ENCODE peak calls at places on chromosomes 6 and 20, in six cellular contexts. One of them, this sample, is unnamed.
A peak's percentile ranks its signal among the peaks of the same experiment; 100 is the strongest.

GRCh38 chr6:143514996-143515760 is 3.7 kb upstream of the FUCA2 start:
- DNase-seq in CD14-positive monocyte: no peak
- DNase-seq in lower lobe of right lung: peak; percentile 48
- DNase-seq in SHP77: no peak
- DNase-seq in brain microvascular endothelial cell: no peak
- DNase-seq in activated naive CD8-positive, alpha-beta T cell treated with anti-CD3 and anti-CD28 coated beads, Interleukin-2, amount 50 U/mL, for 24 hours: no peak
- DNase-seq in this sample: no peak

GRCh38 chr20:35431621-35432429 is 6.2 kb downstream of the GDF5 start:
- DNase-seq in CD14-positive monocyte: no peak
- DNase-seq in lower lobe of right lung: no peak
- DNase-seq in SHP77: no peak
- DNase-seq in brain microvascular endothelial cell: no peak
- DNase-seq in activated naive CD8-positive, alpha-beta T cell treated with anti-CD3 and anti-CD28 coated beads, Interleukin-2, amount 50 U/mL, for 24 hours: no peak
- DNase-seq in this sample: no peak

GRCh38 chr6:150741633-150742200 is 123.8 kb upstream of the MTHFD1L start:
- DNase-seq in CD14-positive monocyte: no peak
- DNase-seq in lower lobe of right lung: no peak
- DNase-seq in SHP77: no peak
- DNase-seq in brain microvascular endothelial cell: no peak
- DNase-seq in activated naive CD8-positive, alpha-beta T cell treated with anti-CD3 and anti-CD28 coated beads, Interleukin-2, amount 50 U/mL, for 24 hours: peak; percentile 11
- DNase-seq in this sample: no peak

GRCh38 chr20:50439539-50440453 is 70.4 kb upstream of the PTPN1 start:
- DNase-seq in CD14-positive monocyte: no peak
- DNase-seq in lower lobe of right lung: no peak
- DNase-seq in SHP77: no peak
- DNase-seq in brain microvascular endothelial cell: no peak
- DNase-seq in activated naive CD8-positive, alpha-beta T cell treated with anti-CD3 and anti-CD28 coated beads, Interleukin-2, amount 50 U/mL, for 24 hours: no peak
- DNase-seq in this sample: no peak

GRCh38 chr6:21749754-21750153 is 156.2 kb downstream of the SOX4 start:
- DNase-seq in CD14-positive monocyte: no peak
- DNase-seq in lower lobe of right lung: no peak
- DNase-seq in SHP77: no peak
- DNase-seq in brain microvascular endothelial cell: no peak
- DNase-seq in activated naive CD8-positive, alpha-beta T cell treated with anti-CD3 and anti-CD28 coated beads, Interleukin-2, amount 50 U/mL, for 24 hours: no peak
- DNase-seq in this sample: no peak

GRCh38 chr6:160881409-160881808 is 110.2 kb upstream of the MAP3K4 start:
- DNase-seq in CD14-positive monocyte: no peak
- DNase-seq in lower lobe of right lung: no peak
- DNase-seq in SHP77: no peak
- DNase-seq in brain microvascular endothelial cell: no peak
- DNase-seq in activated naive CD8-positive, alpha-beta T cell treated with anti-CD3 and anti-CD28 coated beads, Interleukin-2, amount 50 U/mL, for 24 hours: no peak
- DNase-seq in this sample: no peak

GRCh38 chr20:21096321-21097043 is 9.7 kb downstream of the LINC00237 start:
- DNase-seq in CD14-positive monocyte: peak; percentile 71
- DNase-seq in lower lobe of right lung: no peak
- DNase-seq in SHP77: peak; percentile 86
- DNase-seq in brain microvascular endothelial cell: peak; percentile 13
- DNase-seq in activated naive CD8-positive, alpha-beta T cell treated with anti-CD3 and anti-CD28 coated beads, Interleukin-2, amount 50 U/mL, for 24 hours: no peak
- DNase-seq in this sample: peak; percentile 84

GRCh38 chr20:45111799-45112471 is 3.0 kb downstream of the WFDC5 start:
- DNase-seq in CD14-positive monocyte: no peak
- DNase-seq in lower lobe of right lung: no peak
- DNase-seq in SHP77: peak; percentile 31
- DNase-seq in brain microvascular endothelial cell: no peak
- DNase-seq in activated naive CD8-positive, alpha-beta T cell treated with anti-CD3 and anti-CD28 coated beads, Interleukin-2, amount 50 U/mL, for 24 hours: no peak
- DNase-seq in this sample: no peak

GRCh38 chr6:148328876-148329567 is 13.6 kb upstream of the SASH1 start:
- DNase-seq in CD14-positive monocyte: no peak
- DNase-seq in lower lobe of right lung: no peak
- DNase-seq in SHP77: no peak
- DNase-seq in brain microvascular endothelial cell: no peak
- DNase-seq in activated naive CD8-positive, alpha-beta T cell treated with anti-CD3 and anti-CD28 coated beads, Interleukin-2, amount 50 U/mL, for 24 hours: no peak
- DNase-seq in this sample: peak; percentile 54

GRCh38 chr6:127182501-127182900 is 64.0 kb downstream of the RSPO3 start:
- DNase-seq in CD14-positive monocyte: no peak
- DNase-seq in lower lobe of right lung: no peak
- DNase-seq in SHP77: no peak
- DNase-seq in brain microvascular endothelial cell: no peak
- DNase-seq in activated naive CD8-positive, alpha-beta T cell treated with anti-CD3 and anti-CD28 coated beads, Interleukin-2, amount 50 U/mL, for 24 hours: no peak
- DNase-seq in this sample: no peak

GRCh38 chr6:15893556-15894253 is 230.9 kb upstream of the DTNBP1 start:
- DNase-seq in CD14-positive monocyte: no peak
- DNase-seq in lower lobe of right lung: no peak
- DNase-seq in SHP77: no peak
- DNase-seq in brain microvascular endothelial cell: peak; percentile 29
- DNase-seq in activated naive CD8-positive, alpha-beta T cell treated with anti-CD3 and anti-CD28 coated beads, Interleukin-2, amount 50 U/mL, for 24 hours: no peak
- DNase-seq in this sample: no peak

GRCh38 chr20:38108438-38109024 is 56.5 kb downstream of the TGM2 start:
- DNase-seq in CD14-positive monocyte: no peak
- DNase-seq in lower lobe of right lung: no peak
- DNase-seq in SHP77: no peak
- DNase-seq in brain microvascular endothelial cell: no peak
- DNase-seq in activated naive CD8-positive, alpha-beta T cell treated with anti-CD3 and anti-CD28 coated beads, Interleukin-2, amount 50 U/mL, for 24 hours: no peak
- DNase-seq in this sample: no peak

GRCh38 chr6:55108469-55109130 is 65.7 kb upstream of the HCRTR2 start:
- DNase-seq in CD14-positive monocyte: no peak
- DNase-seq in lower lobe of right lung: no peak
- DNase-seq in SHP77: no peak
- DNase-seq in brain microvascular endothelial cell: no peak
- DNase-seq in activated naive CD8-positive, alpha-beta T cell treated with anti-CD3 and anti-CD28 coated beads, Interleukin-2, amount 50 U/mL, for 24 hours: no peak
- DNase-seq in this sample: no peak

GRCh38 chr20:16476032-16476431 is 97.2 kb downstream of the KIF16B start:
- DNase-seq in CD14-positive monocyte: no peak
- DNase-seq in lower lobe of right lung: no peak
- DNase-seq in SHP77: peak; percentile 32
- DNase-seq in brain microvascular endothelial cell: peak; percentile 19
- DNase-seq in activated naive CD8-positive, alpha-beta T cell treated with anti-CD3 and anti-CD28 coated beads, Interleukin-2, amount 50 U/mL, for 24 hours: no peak
- DNase-seq in this sample: peak; percentile 77

GRCh38 chr6:14567031-14567430 is 449.5 kb downstream of the CD83 start:
- DNase-seq in CD14-positive monocyte: no peak
- DNase-seq in lower lobe of right lung: no peak
- DNase-seq in SHP77: peak; percentile 37
- DNase-seq in brain microvascular endothelial cell: no peak
- DNase-seq in activated naive CD8-positive, alpha-beta T cell treated with anti-CD3 and anti-CD28 coated beads, Interleukin-2, amount 50 U/mL, for 24 hours: no peak
- DNase-seq in this sample: no peak

GRCh38 chr6:116971959-116972358 is 94.9 kb downstream of the RFX6 start:
- DNase-seq in CD14-positive monocyte: no peak
- DNase-seq in lower lobe of right lung: no peak
- DNase-seq in SHP77: peak; percentile 52
- DNase-seq in brain microvascular endothelial cell: peak; percentile 42
- DNase-seq in activated naive CD8-positive, alpha-beta T cell treated with anti-CD3 and anti-CD28 coated beads, Interleukin-2, amount 50 U/mL, for 24 hours: peak; percentile 8
- DNase-seq in this sample: peak; percentile 59

GRCh38 chr20:52332649-52333048 is 141.1 kb upstream of the ZFP64 start:
- DNase-seq in CD14-positive monocyte: no peak
- DNase-seq in lower lobe of right lung: no peak
- DNase-seq in SHP77: no peak
- DNase-seq in brain microvascular endothelial cell: no peak
- DNase-seq in activated naive CD8-positive, alpha-beta T cell treated with anti-CD3 and anti-CD28 coated beads, Interleukin-2, amount 50 U/mL, for 24 hours: no peak
- DNase-seq in this sample: no peak

GRCh38 chr6:96787846-96788580 is 49.3 kb downstream of the GPR63 start:
- DNase-seq in CD14-positive monocyte: no peak
- DNase-seq in lower lobe of right lung: no peak
- DNase-seq in SHP77: no peak
- DNase-seq in brain microvascular endothelial cell: no peak
- DNase-seq in activated naive CD8-positive, alpha-beta T cell treated with anti-CD3 and anti-CD28 coated beads, Interleukin-2, amount 50 U/mL, for 24 hours: no peak
- DNase-seq in this sample: no peak

GRCh38 chr6:157685596-157686280 is 137.3 kb upstream of the SNX9 start:
- DNase-seq in CD14-positive monocyte: no peak
- DNase-seq in lower lobe of right lung: no peak
- DNase-seq in SHP77: no peak
- DNase-seq in brain microvascular endothelial cell: no peak
- DNase-seq in activated naive CD8-positive, alpha-beta T cell treated with anti-CD3 and anti-CD28 coated beads, Interleukin-2, amount 50 U/mL, for 24 hours: no peak
- DNase-seq in this sample: no peak

GRCh38 chr20:19887566-19888268 is 129.4 kb upstream of the NAA20 start:
- DNase-seq in CD14-positive monocyte: no peak
- DNase-seq in lower lobe of right lung: no peak
- DNase-seq in SHP77: peak; percentile 44
- DNase-seq in brain microvascular endothelial cell: no peak
- DNase-seq in activated naive CD8-positive, alpha-beta T cell treated with anti-CD3 and anti-CD28 coated beads, Interleukin-2, amount 50 U/mL, for 24 hours: no peak
- DNase-seq in this sample: peak; percentile 37